ENCODE peak calls at places on chromosomes 16 and 17, in eight cellular contexts. D is NCI-H524; E is caudate nucleus; C is AG08395; V is CD8-positive, alpha-beta memory T cell; G is NCI-H1436; R is HT-29; F is right cardiac atrium. T is an unnamed sample.

GRCh38 chr17:38747385-38748328 is 479 bp downstream of the PCGF2 start:
- DNase-seq in C (peak), D (peak), F (peak), R (no peak), E (no peak), V (no peak), G (peak), T (peak)

GRCh38 chr16:54998834-54999233 is 68.2 kb downstream of the IRX5 start:
- DNase-seq in R (no peak), V (no peak), E (no peak), G (no peak), D (no peak), F (no peak), C (no peak), T (no peak)

GRCh38 chr16:17591655-17592405 is 121.1 kb upstream of the XYLT1 start:
- DNase-seq in C (no peak), F (no peak), D (no peak), R (no peak), E (no peak), G (no peak), V (peak), T (no peak)

GRCh38 chr16:47049901-47050583 is 76.6 kb upstream of the DNAJA2 start:
- DNase-seq in R (no peak), E (no peak), D (no peak), F (no peak), G (no peak), V (no peak), C (no peak), T (no peak)

GRCh38 chr17:40022497-40022896 is 7.3 kb downstream of the CSF3 start:
- DNase-seq in V (no peak), D (no peak), G (no peak), C (no peak), R (no peak), E (no peak), F (no peak), T (no peak)

GRCh38 chr16:23957287-23957686 is 121.5 kb downstream of the PRKCB start:
- DNase-seq in E (no peak), V (no peak), D (no peak), F (no peak), G (no peak), C (no peak), R (no peak), T (no peak)

GRCh38 chr16:4465977-4466779 is 8.2 kb downstream of the NMRAL1 start:
- DNase-seq in G (no peak), V (peak), R (no peak), F (no peak), E (no peak), D (no peak), C (no peak), T (no peak)

GRCh38 chr17:58528443-58528842 is 14.0 kb upstream of the MTMR4 start:
- DNase-seq in G (no peak), D (no peak), R (no peak), C (no peak), F (no peak), V (no peak), E (no peak), T (no peak)

GRCh38 chr16:31458073-31458834 is 1.0 kb upstream of the ARMC5 start:
- DNase-seq in C (no peak), D (peak), F (no peak), R (peak), E (no peak), V (peak), G (no peak), T (peak)

GRCh38 chr17:61400058-61400785 is 579 bp downstream of the TBX2 start:
- DNase-seq in G (no peak), C (peak), V (no peak), E (no peak), R (no peak), F (no peak), D (no peak), T (peak)

T was measured in SJCRH30.